ENCODE peak calls at places on chromosomes 3 and 15, in ten cellular contexts. One of them, this sample, is unnamed.

GRCh38 chr15:92438471-92438870 is 44.8 kb downstream of the ST8SIA2 start:
- DNase-seq in small intestine: no peak
- DNase-seq in CD8-positive, alpha-beta memory T cell: no peak
- DNase-seq in H54: no peak
- DNase-seq in cardiac muscle cell: no peak
- DNase-seq in B cell: no peak
- DNase-seq in tibial artery: no peak
- DNase-seq in COR-L47: no peak
- DNase-seq in stimulated activated CD4-positive, alpha-beta T cell treated with anti-CD3 and anti-CD28 coated beads, Interleukin-2, amount 100 ng/mL, for 48 hours: no peak
- DNase-seq in Caki2: no peak
- DNase-seq in this sample: no peak

GRCh38 chr3:71428841-71429609 is 154.5 kb downstream of the FOXP1 start:
- DNase-seq in small intestine: peak
- DNase-seq in CD8-positive, alpha-beta memory T cell: peak
- DNase-seq in H54: no peak
- DNase-seq in cardiac muscle cell: peak
- DNase-seq in B cell: no peak
- DNase-seq in tibial artery: peak
- DNase-seq in COR-L47: no peak
- DNase-seq in stimulated activated CD4-positive, alpha-beta T cell treated with anti-CD3 and anti-CD28 coated beads, Interleukin-2, amount 100 ng/mL, for 48 hours: no peak
- DNase-seq in Caki2: peak
- DNase-seq in this sample: peak

GRCh38 chr15:24856397-24857093 is 98.2 kb upstream of the SNRPN start:
- DNase-seq in small intestine: no peak
- DNase-seq in CD8-positive, alpha-beta memory T cell: no peak
- DNase-seq in H54: no peak
- DNase-seq in cardiac muscle cell: peak
- DNase-seq in B cell: no peak
- DNase-seq in tibial artery: no peak
- DNase-seq in COR-L47: no peak
- DNase-seq in stimulated activated CD4-positive, alpha-beta T cell treated with anti-CD3 and anti-CD28 coated beads, Interleukin-2, amount 100 ng/mL, for 48 hours: no peak
- DNase-seq in Caki2: no peak
- DNase-seq in this sample: no peak

GRCh38 chr3:63763156-63763555 is 55.9 kb upstream of the C3orf49 start:
- DNase-seq in small intestine: no peak
- DNase-seq in CD8-positive, alpha-beta memory T cell: no peak
- DNase-seq in H54: no peak
- DNase-seq in cardiac muscle cell: peak
- DNase-seq in B cell: no peak
- DNase-seq in tibial artery: no peak
- DNase-seq in COR-L47: no peak
- DNase-seq in stimulated activated CD4-positive, alpha-beta T cell treated with anti-CD3 and anti-CD28 coated beads, Interleukin-2, amount 100 ng/mL, for 48 hours: no peak
- DNase-seq in Caki2: no peak
- DNase-seq in this sample: no peak

GRCh38 chr3:50251220-50251619 is 15.2 kb downstream of the GNAI2 start:
- DNase-seq in small intestine: peak
- DNase-seq in CD8-positive, alpha-beta memory T cell: no peak
- DNase-seq in H54: peak
- DNase-seq in cardiac muscle cell: peak
- DNase-seq in B cell: no peak
- DNase-seq in tibial artery: no peak
- DNase-seq in COR-L47: no peak
- DNase-seq in stimulated activated CD4-positive, alpha-beta T cell treated with anti-CD3 and anti-CD28 coated beads, Interleukin-2, amount 100 ng/mL, for 48 hours: no peak
- DNase-seq in Caki2: peak
- DNase-seq in this sample: no peak

GRCh38 chr15:101142711-101143110 is 109.1 kb downstream of the CHSY1 start:
- DNase-seq in small intestine: no peak
- DNase-seq in CD8-positive, alpha-beta memory T cell: no peak
- DNase-seq in H54: no peak
- DNase-seq in cardiac muscle cell: no peak
- DNase-seq in B cell: no peak
- DNase-seq in tibial artery: no peak
- DNase-seq in COR-L47: no peak
- DNase-seq in stimulated activated CD4-positive, alpha-beta T cell treated with anti-CD3 and anti-CD28 coated beads, Interleukin-2, amount 100 ng/mL, for 48 hours: no peak
- DNase-seq in Caki2: no peak
- DNase-seq in this sample: no peak

GRCh38 chr15:57017024-57017423 is 98.6 kb downstream of the TCF12 start:
- DNase-seq in small intestine: no peak
- DNase-seq in CD8-positive, alpha-beta memory T cell: no peak
- DNase-seq in H54: no peak
- DNase-seq in cardiac muscle cell: peak
- DNase-seq in B cell: no peak
- DNase-seq in tibial artery: no peak
- DNase-seq in COR-L47: peak
- DNase-seq in stimulated activated CD4-positive, alpha-beta T cell treated with anti-CD3 and anti-CD28 coated beads, Interleukin-2, amount 100 ng/mL, for 48 hours: no peak
- DNase-seq in Caki2: no peak
- DNase-seq in this sample: no peak

GRCh38 chr3:12323237-12323636 is 34.4 kb downstream of the PPARG start:
- DNase-seq in small intestine: no peak
- DNase-seq in CD8-positive, alpha-beta memory T cell: no peak
- DNase-seq in H54: no peak
- DNase-seq in cardiac muscle cell: no peak
- DNase-seq in B cell: no peak
- DNase-seq in tibial artery: no peak
- DNase-seq in COR-L47: no peak
- DNase-seq in stimulated activated CD4-positive, alpha-beta T cell treated with anti-CD3 and anti-CD28 coated beads, Interleukin-2, amount 100 ng/mL, for 48 hours: no peak
- DNase-seq in Caki2: no peak
- DNase-seq in this sample: no peak

GRCh38 chr3:48157950-48158376 is 30.3 kb downstream of the CDC25A start:
- DNase-seq in small intestine: peak
- DNase-seq in CD8-positive, alpha-beta memory T cell: peak
- DNase-seq in H54: no peak
- DNase-seq in cardiac muscle cell: peak
- DNase-seq in B cell: no peak
- DNase-seq in tibial artery: peak
- DNase-seq in COR-L47: no peak
- DNase-seq in stimulated activated CD4-positive, alpha-beta T cell treated with anti-CD3 and anti-CD28 coated beads, Interleukin-2, amount 100 ng/mL, for 48 hours: peak
- DNase-seq in Caki2: no peak
- DNase-seq in this sample: peak

GRCh38 chr15:58247803-58248503 is 109.8 kb downstream of the AQP9 start:
- DNase-seq in small intestine: no peak
- DNase-seq in CD8-positive, alpha-beta memory T cell: no peak
- DNase-seq in H54: no peak
- DNase-seq in cardiac muscle cell: peak
- DNase-seq in B cell: no peak
- DNase-seq in tibial artery: peak
- DNase-seq in COR-L47: no peak
- DNase-seq in stimulated activated CD4-positive, alpha-beta T cell treated with anti-CD3 and anti-CD28 coated beads, Interleukin-2, amount 100 ng/mL, for 48 hours: no peak
- DNase-seq in Caki2: no peak
- DNase-seq in this sample: no peak

GRCh38 chr3:174303911-174304541 is 555.1 kb upstream of the NAALADL2 start:
- DNase-seq in small intestine: peak
- DNase-seq in CD8-positive, alpha-beta memory T cell: no peak
- DNase-seq in H54: no peak
- DNase-seq in cardiac muscle cell: no peak
- DNase-seq in B cell: no peak
- DNase-seq in tibial artery: no peak
- DNase-seq in COR-L47: no peak
- DNase-seq in stimulated activated CD4-positive, alpha-beta T cell treated with anti-CD3 and anti-CD28 coated beads, Interleukin-2, amount 100 ng/mL, for 48 hours: no peak
- DNase-seq in Caki2: no peak
- DNase-seq in this sample: no peak

This sample was measured in HEK293T.